ENCODE peak calls at places on chromosomes 5 and 9, in ten cellular contexts. One of them, this sample, is unnamed.
A peak's percentile ranks its signal among the peaks of the same experiment; 100 is the strongest.

GRCh38 chr9:79565245-79565644 is 6.5 kb upstream of the TLE4 start:
- DNase-seq in BJ: no peak
- DNase-seq in fibroblast of lung: no peak
- DNase-seq in WERI-Rb-1: no peak
- DNase-seq in cardiac muscle cell: no peak
- DNase-seq in GM20000: peak; percentile 10
- DNase-seq in mesothelial cell of epicardium: no peak
- DNase-seq in type B pancreatic cell: no peak
- DNase-seq in esophagus muscularis mucosa: peak; percentile 72
- DNase-seq in HFFc6: no peak
- DNase-seq in this sample: no peak

GRCh38 chr9:92970467-92970923 is 23.2 kb downstream of the FGD3 start:
- DNase-seq in BJ: no peak
- DNase-seq in fibroblast of lung: no peak
- DNase-seq in WERI-Rb-1: no peak
- DNase-seq in cardiac muscle cell: no peak
- DNase-seq in GM20000: no peak
- DNase-seq in mesothelial cell of epicardium: no peak
- DNase-seq in type B pancreatic cell: no peak
- DNase-seq in esophagus muscularis mucosa: no peak
- DNase-seq in HFFc6: peak; percentile 48
- DNase-seq in this sample: no peak

GRCh38 chr5:31218978-31219377 is 25.5 kb downstream of the CDH6 start:
- DNase-seq in BJ: no peak
- DNase-seq in fibroblast of lung: no peak
- DNase-seq in WERI-Rb-1: no peak
- DNase-seq in cardiac muscle cell: no peak
- DNase-seq in GM20000: no peak
- DNase-seq in mesothelial cell of epicardium: no peak
- DNase-seq in type B pancreatic cell: no peak
- DNase-seq in esophagus muscularis mucosa: no peak
- DNase-seq in HFFc6: no peak
- DNase-seq in this sample: no peak

GRCh38 chr5:177329883-177330282 is 18.2 kb upstream of the MXD3 start:
- DNase-seq in BJ: no peak
- DNase-seq in fibroblast of lung: no peak
- DNase-seq in WERI-Rb-1: no peak
- DNase-seq in cardiac muscle cell: no peak
- DNase-seq in GM20000: no peak
- DNase-seq in mesothelial cell of epicardium: no peak
- DNase-seq in type B pancreatic cell: no peak
- DNase-seq in esophagus muscularis mucosa: no peak
- DNase-seq in HFFc6: no peak
- DNase-seq in this sample: no peak

GRCh38 chr5:137635521-137635921 is 100.4 kb downstream of the KLHL3 start:
- DNase-seq in BJ: no peak
- DNase-seq in fibroblast of lung: no peak
- DNase-seq in WERI-Rb-1: no peak
- DNase-seq in cardiac muscle cell: no peak
- DNase-seq in GM20000: no peak
- DNase-seq in mesothelial cell of epicardium: no peak
- DNase-seq in type B pancreatic cell: no peak
- DNase-seq in esophagus muscularis mucosa: peak; percentile 91
- DNase-seq in HFFc6: no peak
- DNase-seq in this sample: no peak

GRCh38 chr9:72263572-72263971 is 101.4 kb downstream of the ZFAND5 start:
- DNase-seq in BJ: no peak
- DNase-seq in fibroblast of lung: no peak
- DNase-seq in WERI-Rb-1: no peak
- DNase-seq in cardiac muscle cell: no peak
- DNase-seq in GM20000: no peak
- DNase-seq in mesothelial cell of epicardium: no peak
- DNase-seq in type B pancreatic cell: no peak
- DNase-seq in esophagus muscularis mucosa: no peak
- DNase-seq in HFFc6: no peak
- DNase-seq in this sample: no peak

GRCh38 chr5:128271859-128272446 is 188.4 kb downstream of the SLC12A2 start:
- DNase-seq in BJ: peak; percentile 26
- DNase-seq in fibroblast of lung: peak; percentile 63
- DNase-seq in WERI-Rb-1: no peak
- DNase-seq in cardiac muscle cell: peak; percentile 83
- DNase-seq in GM20000: no peak
- DNase-seq in mesothelial cell of epicardium: no peak
- DNase-seq in type B pancreatic cell: no peak
- DNase-seq in esophagus muscularis mucosa: no peak
- DNase-seq in HFFc6: peak; percentile 93
- DNase-seq in this sample: no peak

GRCh38 chr5:1343315-1343751 is 1.6 kb downstream of the CLPTM1L start:
- DNase-seq in BJ: no peak
- DNase-seq in fibroblast of lung: no peak
- DNase-seq in WERI-Rb-1: no peak
- DNase-seq in cardiac muscle cell: no peak
- DNase-seq in GM20000: no peak
- DNase-seq in mesothelial cell of epicardium: no peak
- DNase-seq in type B pancreatic cell: no peak
- DNase-seq in esophagus muscularis mucosa: no peak
- DNase-seq in HFFc6: no peak
- DNase-seq in this sample: no peak

GRCh38 chr5:58497956-58498942 is 7.0 kb downstream of the GAPT start:
- DNase-seq in BJ: no peak
- DNase-seq in fibroblast of lung: peak; percentile 52
- DNase-seq in WERI-Rb-1: peak; percentile 48
- DNase-seq in cardiac muscle cell: peak; percentile 67
- DNase-seq in GM20000: no peak
- DNase-seq in mesothelial cell of epicardium: peak; percentile 52
- DNase-seq in type B pancreatic cell: no peak
- DNase-seq in esophagus muscularis mucosa: no peak
- DNase-seq in HFFc6: peak; percentile 20
- DNase-seq in this sample: peak; percentile 65

GRCh38 chr5:8953016-8953415 is 592.9 kb downstream of the SEMA5A start:
- DNase-seq in BJ: no peak
- DNase-seq in fibroblast of lung: peak; percentile 51
- DNase-seq in WERI-Rb-1: no peak
- DNase-seq in cardiac muscle cell: no peak
- DNase-seq in GM20000: peak; percentile 7
- DNase-seq in mesothelial cell of epicardium: no peak
- DNase-seq in type B pancreatic cell: no peak
- DNase-seq in esophagus muscularis mucosa: no peak
- DNase-seq in HFFc6: no peak
- DNase-seq in this sample: no peak

GRCh38 chr9:85344901-85345300 is 396.9 kb downstream of the AGTPBP1 start:
- DNase-seq in BJ: no peak
- DNase-seq in fibroblast of lung: no peak
- DNase-seq in WERI-Rb-1: no peak
- DNase-seq in cardiac muscle cell: no peak
- DNase-seq in GM20000: no peak
- DNase-seq in mesothelial cell of epicardium: no peak
- DNase-seq in type B pancreatic cell: no peak
- DNase-seq in esophagus muscularis mucosa: peak; percentile 39
- DNase-seq in HFFc6: no peak
- DNase-seq in this sample: no peak

GRCh38 chr9:107007981-107008380 is 145.0 kb downstream of the ZNF462 start:
- DNase-seq in BJ: no peak
- DNase-seq in fibroblast of lung: no peak
- DNase-seq in WERI-Rb-1: peak; percentile 91
- DNase-seq in cardiac muscle cell: no peak
- DNase-seq in GM20000: no peak
- DNase-seq in mesothelial cell of epicardium: no peak
- DNase-seq in type B pancreatic cell: no peak
- DNase-seq in esophagus muscularis mucosa: no peak
- DNase-seq in HFFc6: no peak
- DNase-seq in this sample: no peak

GRCh38 chr5:168649306-168649705 is 70.1 kb upstream of the PANK3 start:
- DNase-seq in BJ: no peak
- DNase-seq in fibroblast of lung: no peak
- DNase-seq in WERI-Rb-1: no peak
- DNase-seq in cardiac muscle cell: no peak
- DNase-seq in GM20000: no peak
- DNase-seq in mesothelial cell of epicardium: no peak
- DNase-seq in type B pancreatic cell: no peak
- DNase-seq in esophagus muscularis mucosa: no peak
- DNase-seq in HFFc6: no peak
- DNase-seq in this sample: no peak

GRCh38 chr9:68560131-68560844 is 19.6 kb upstream of the TMEM252 start:
- DNase-seq in BJ: no peak
- DNase-seq in fibroblast of lung: peak; percentile 96
- DNase-seq in WERI-Rb-1: peak; percentile 43
- DNase-seq in cardiac muscle cell: peak; percentile 97
- DNase-seq in GM20000: peak; percentile 46
- DNase-seq in mesothelial cell of epicardium: no peak
- DNase-seq in type B pancreatic cell: no peak
- DNase-seq in esophagus muscularis mucosa: no peak
- DNase-seq in HFFc6: no peak
- DNase-seq in this sample: peak; percentile 36
- TF ChIP-seq CTCF in BJ: peak; percentile 47
- TF ChIP-seq CTCF in fibroblast of lung: peak; percentile 62
- TF ChIP-seq CTCF in WERI-Rb-1: peak; percentile 64
- TF ChIP-seq CTCF in cardiac muscle cell: peak; percentile 64
- TF ChIP-seq CTCF in GM20000: peak; percentile 58
- TF ChIP-seq CTCF in mesothelial cell of epicardium: no peak
- TF ChIP-seq CTCF in type B pancreatic cell: peak; percentile 64
- TF ChIP-seq CTCF in esophagus muscularis mucosa: peak; percentile 48
- TF ChIP-seq CTCF in HFFc6: peak; percentile 52
- TF ChIP-seq CTCF in this sample: peak; percentile 52

GRCh38 chr9:37146372-37146771 is 26.0 kb downstream of the ZCCHC7 start:
- DNase-seq in BJ: no peak
- DNase-seq in fibroblast of lung: no peak
- DNase-seq in WERI-Rb-1: no peak
- DNase-seq in cardiac muscle cell: peak; percentile 12
- DNase-seq in GM20000: peak; percentile 20
- DNase-seq in mesothelial cell of epicardium: no peak
- DNase-seq in type B pancreatic cell: no peak
- DNase-seq in esophagus muscularis mucosa: no peak
- DNase-seq in HFFc6: no peak
- DNase-seq in this sample: no peak
- TF ChIP-seq CTCF in BJ: no peak
- TF ChIP-seq CTCF in fibroblast of lung: no peak
- TF ChIP-seq CTCF in WERI-Rb-1: no peak
- TF ChIP-seq CTCF in cardiac muscle cell: no peak
- TF ChIP-seq CTCF in GM20000: no peak
- TF ChIP-seq CTCF in mesothelial cell of epicardium: no peak
- TF ChIP-seq CTCF in type B pancreatic cell: no peak
- TF ChIP-seq CTCF in esophagus muscularis mucosa: no peak
- TF ChIP-seq CTCF in HFFc6: no peak
- TF ChIP-seq CTCF in this sample: no peak

GRCh38 chr9:125630436-125630835 is 76.6 kb downstream of the MAPKAP1 start:
- DNase-seq in BJ: no peak
- DNase-seq in fibroblast of lung: no peak
- DNase-seq in WERI-Rb-1: no peak
- DNase-seq in cardiac muscle cell: peak; percentile 42
- DNase-seq in GM20000: no peak
- DNase-seq in mesothelial cell of epicardium: no peak
- DNase-seq in type B pancreatic cell: no peak
- DNase-seq in esophagus muscularis mucosa: no peak
- DNase-seq in HFFc6: no peak
- DNase-seq in this sample: no peak

GRCh38 chr9:125633116-125633743 is 73.8 kb downstream of the MAPKAP1 start:
- DNase-seq in BJ: no peak
- DNase-seq in fibroblast of lung: no peak
- DNase-seq in WERI-Rb-1: no peak
- DNase-seq in cardiac muscle cell: peak; percentile 17
- DNase-seq in GM20000: no peak
- DNase-seq in mesothelial cell of epicardium: no peak
- DNase-seq in type B pancreatic cell: no peak
- DNase-seq in esophagus muscularis mucosa: no peak
- DNase-seq in HFFc6: peak; percentile 17
- DNase-seq in this sample: no peak

GRCh38 chr9:125632321-125633115 is 74.5 kb downstream of the MAPKAP1 start:
- DNase-seq in BJ: no peak
- DNase-seq in fibroblast of lung: no peak
- DNase-seq in WERI-Rb-1: no peak
- DNase-seq in cardiac muscle cell: no peak
- DNase-seq in GM20000: peak; percentile 65
- DNase-seq in mesothelial cell of epicardium: no peak
- DNase-seq in type B pancreatic cell: no peak
- DNase-seq in esophagus muscularis mucosa: no peak
- DNase-seq in HFFc6: peak; percentile 62
- DNase-seq in this sample: no peak

GRCh38 chr9:125629451-125629850 is 77.6 kb downstream of the MAPKAP1 start:
- DNase-seq in BJ: no peak
- DNase-seq in fibroblast of lung: no peak
- DNase-seq in WERI-Rb-1: no peak
- DNase-seq in cardiac muscle cell: no peak
- DNase-seq in GM20000: no peak
- DNase-seq in mesothelial cell of epicardium: no peak
- DNase-seq in type B pancreatic cell: no peak
- DNase-seq in esophagus muscularis mucosa: no peak
- DNase-seq in HFFc6: no peak
- DNase-seq in this sample: no peak

DNA sequence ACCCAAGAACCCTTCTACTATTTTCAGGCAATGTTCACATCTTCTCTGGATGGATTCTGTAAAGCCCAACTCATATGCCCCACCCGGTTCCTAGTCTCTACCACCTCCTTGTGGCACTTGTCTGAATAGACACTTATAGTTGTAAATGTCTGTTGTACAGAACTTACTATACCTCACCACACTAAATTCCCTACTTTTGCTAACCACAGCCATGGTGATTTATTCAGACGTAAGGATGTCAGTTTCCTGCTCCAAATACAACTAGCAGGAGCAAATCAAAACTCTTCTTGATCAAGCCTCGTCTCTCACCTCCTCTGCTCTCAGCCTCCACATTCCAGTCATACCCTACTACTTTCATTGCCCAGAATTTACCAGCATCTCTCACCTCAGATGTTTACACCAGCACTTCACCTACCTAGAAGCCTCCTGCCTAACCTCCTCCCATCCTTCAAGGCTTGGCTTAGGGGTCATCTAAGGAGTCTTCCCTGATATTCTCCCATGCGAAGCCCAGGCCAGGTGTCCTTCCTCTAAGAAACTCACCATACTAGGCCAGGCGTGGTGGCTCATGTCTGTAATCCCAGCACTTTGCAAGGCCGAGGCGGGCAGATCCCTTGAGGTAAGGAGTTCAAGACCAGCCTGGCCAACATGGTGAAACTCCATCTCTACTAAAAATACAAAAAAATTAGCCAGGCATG is 75.5 kb downstream of the MAPKAP1 start:
- DNase-seq in BJ: no peak
- DNase-seq in fibroblast of lung: peak; percentile 77
- DNase-seq in WERI-Rb-1: peak; percentile 54
- DNase-seq in cardiac muscle cell: peak; percentile 75
- DNase-seq in GM20000: peak; percentile 72
- DNase-seq in mesothelial cell of epicardium: no peak
- DNase-seq in type B pancreatic cell: no peak
- DNase-seq in esophagus muscularis mucosa: no peak
- DNase-seq in HFFc6: peak; percentile 70
- DNase-seq in this sample: peak; percentile 45
- TF ChIP-seq CTCF in BJ: peak; percentile 64
- TF ChIP-seq CTCF in fibroblast of lung: peak; percentile 70
- TF ChIP-seq CTCF in WERI-Rb-1: peak; percentile 79
- TF ChIP-seq CTCF in cardiac muscle cell: peak; percentile 72
- TF ChIP-seq CTCF in GM20000: no peak
- TF ChIP-seq CTCF in mesothelial cell of epicardium: no peak
- TF ChIP-seq CTCF in type B pancreatic cell: peak; percentile 72
- TF ChIP-seq CTCF in esophagus muscularis mucosa: peak; percentile 62
- TF ChIP-seq CTCF in HFFc6: peak; percentile 83
- TF ChIP-seq CTCF in this sample: peak; percentile 87

GRCh38 chr5:26945881-26946280 is 92.5 kb downstream of the CDH9 start:
- DNase-seq in BJ: no peak
- DNase-seq in fibroblast of lung: no peak
- DNase-seq in WERI-Rb-1: no peak
- DNase-seq in cardiac muscle cell: no peak
- DNase-seq in GM20000: no peak
- DNase-seq in mesothelial cell of epicardium: no peak
- DNase-seq in type B pancreatic cell: no peak
- DNase-seq in esophagus muscularis mucosa: no peak
- DNase-seq in HFFc6: no peak
- DNase-seq in this sample: no peak
- TF ChIP-seq CTCF in BJ: no peak
- TF ChIP-seq CTCF in fibroblast of lung: no peak
- TF ChIP-seq CTCF in WERI-Rb-1: no peak
- TF ChIP-seq CTCF in cardiac muscle cell: no peak
- TF ChIP-seq CTCF in GM20000: no peak
- TF ChIP-seq CTCF in mesothelial cell of epicardium: no peak
- TF ChIP-seq CTCF in type B pancreatic cell: no peak
- TF ChIP-seq CTCF in esophagus muscularis mucosa: no peak
- TF ChIP-seq CTCF in HFFc6: no peak
- TF ChIP-seq CTCF in this sample: no peak

This sample was measured in BE2C.